ENCODE peak calls at places on chromosomes 3 and 15, in six cellular contexts. K, X, H, R, D and G are unnamed samples.

GRCh38 chr3:16849240-16849639 is 35.5 kb upstream of the PLCL2 start:
- DNase-seq in X (peak; percentile 58), D (no peak), R (peak; percentile 75), H (no peak), K (no peak), G (no peak)

GRCh38 chr3:56469141-56469540 is 874 bp upstream of the ERC2 start:
- DNase-seq in H (no peak), R (no peak), D (no peak), X (no peak), K (no peak), G (no peak)

GRCh38 chr15:82999905-83000671 is 11.4 kb downstream of the C15orf40 start:
- DNase-seq in H (peak; percentile 68), D (peak; percentile 75), R (peak; percentile 75), K (no peak), X (peak; percentile 58), G (peak; percentile 55)

GRCh38 chr3:11056531-11057050 is 64.0 kb downstream of the SLC6A1 start:
- DNase-seq in D (no peak), X (no peak), H (no peak), R (no peak), K (no peak), G (no peak)

GRCh38 chr15:82986442-82986780 is 401 bp downstream of the RAMAC start:
- DNase-seq in R (no peak), X (no peak), D (peak; percentile 10), K (no peak), H (no peak), G (no peak)

GRCh38 chr3:127851899-127852298 is 29.6 kb upstream of the MGLL start:
- DNase-seq in R (peak; percentile 62), H (no peak), K (no peak), X (peak; percentile 37), D (no peak), G (no peak)

GRCh38 chr3:127011270-127011992 is 28.5 kb downstream of the PLXNA1 start:
- DNase-seq in R (no peak), K (no peak), X (no peak), H (peak; percentile 84), D (no peak), G (no peak)

GRCh38 chr15:101045835-101046691 is 126.9 kb downstream of the LRRK1 start:
- DNase-seq in K (no peak), R (no peak), H (no peak), D (no peak), X (no peak), G (no peak)

GRCh38 chr15:39504812-39505211 is 76.1 kb upstream of the THBS1 start:
- DNase-seq in H (no peak), D (peak; percentile 78), K (no peak), X (no peak), R (no peak), G (no peak)

GRCh38 chr3:72105306-72105705 is 320.4 kb upstream of the PROK2 start:
- DNase-seq in D (no peak), X (no peak), H (no peak), R (no peak), K (no peak), G (no peak)

GRCh38 chr15:72306211-72306785 is 13.7 kb downstream of the CELF6 start:
- DNase-seq in K (no peak), D (no peak), X (peak; percentile 76), R (peak; percentile 91), H (peak; percentile 76), G (no peak)

GRCh38 chr3:188339410-188340295 is 185.7 kb downstream of the LPP start:
- DNase-seq in R (peak; percentile 8), K (no peak), D (no peak), X (no peak), H (no peak), G (no peak)
- TF ChIP-seq EZH2phosphoT487 in R (no peak), K (no peak), D (no peak), X (no peak), H (no peak), G (no peak)

DNA sequence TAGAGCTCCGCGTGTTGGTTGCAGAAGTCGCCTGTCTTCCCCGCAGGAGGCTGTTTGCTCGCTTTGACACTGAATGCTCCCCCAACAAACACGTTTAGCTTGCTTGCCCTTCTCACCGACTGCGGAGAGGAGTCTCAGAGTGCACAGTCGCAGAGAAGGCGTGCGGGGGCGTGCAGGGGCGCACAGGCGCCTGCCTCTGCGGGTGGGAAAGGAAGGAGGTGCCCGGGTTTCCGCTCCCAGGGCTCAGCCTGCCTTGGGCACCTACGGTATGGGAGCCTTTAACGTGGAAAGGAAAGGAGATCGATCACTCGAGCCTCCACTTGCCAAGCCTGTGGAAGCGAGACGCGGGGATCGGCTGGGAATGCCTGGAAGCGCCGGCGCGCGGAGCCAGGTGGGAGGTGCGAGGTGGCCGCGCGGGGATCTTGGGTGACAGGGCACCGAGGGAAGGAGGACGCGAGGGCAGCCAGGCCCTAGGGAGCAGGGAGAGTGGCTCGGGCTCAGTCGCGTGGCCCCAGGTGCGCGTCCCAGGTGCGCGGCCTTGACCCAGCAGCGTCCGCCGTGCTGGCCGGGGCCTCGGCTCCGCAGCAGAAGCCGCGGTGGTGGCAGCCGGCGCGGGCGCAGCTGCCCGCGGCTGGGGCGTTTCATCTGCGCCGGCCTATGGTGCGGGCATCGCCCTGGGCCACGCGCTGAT is at the start of gene FAN1:
- DNase-seq in K (peak; percentile 80), R (peak; percentile 91), X (peak; percentile 90), D (peak; percentile 93), H (peak; percentile 94), G (peak; percentile 92)
- TF ChIP-seq CTCF in K (no peak), R (no peak), X (no peak), D (no peak), H (no peak), G (no peak)

GRCh38 chr15:50353251-50353998 is 1.6 kb downstream of the GABPB1 start:
- DNase-seq in X (no peak), H (no peak), K (no peak), R (no peak), D (peak; percentile 51), G (peak; percentile 32)
- TF ChIP-seq EZH2phosphoT487 in X (no peak), H (no peak), K (no peak), R (no peak), D (no peak), G (no peak)

GRCh38 chr3:32968367-32969087 is 17.1 kb downstream of the CCR4 start:
- DNase-seq in H (no peak), X (no peak), D (no peak), R (no peak), K (no peak), G (no peak)
- TF ChIP-seq CTCF in H (no peak), X (no peak), D (peak; percentile 23), R (no peak), K (no peak), G (no peak)

DNA sequence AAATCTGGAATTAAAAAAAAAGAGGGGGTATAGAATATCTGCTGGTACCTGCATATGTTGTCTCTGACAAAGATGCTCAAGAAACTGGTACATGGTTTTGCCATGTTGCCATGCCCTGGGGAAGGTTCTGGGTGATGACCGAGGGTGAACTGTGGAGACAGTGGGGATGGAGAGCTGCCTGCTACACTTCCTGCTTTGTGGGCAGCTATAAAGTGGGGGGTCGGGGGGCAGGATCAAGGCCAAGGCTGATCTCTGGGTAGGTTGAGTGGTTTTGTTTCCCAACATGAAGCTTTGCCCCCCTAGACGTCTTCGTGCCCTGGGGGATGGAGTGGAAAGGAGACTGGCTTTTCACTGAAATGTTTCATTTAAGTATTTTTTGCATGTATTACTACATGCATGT is 74.6 kb downstream of the IQSEC1 start:
- DNase-seq in K (no peak), H (no peak), D (no peak), X (no peak), R (no peak), G (no peak)
- TF ChIP-seq EZH2phosphoT487 in K (no peak), H (no peak), D (no peak), X (no peak), R (no peak), G (no peak)

GRCh38 chr3:140053011-140053702 is 118.2 kb downstream of the CLSTN2 start:
- DNase-seq in X (no peak), H (peak; percentile 37), K (no peak), R (no peak), D (no peak), G (peak; percentile 47)

GRCh38 chr3:140053794-140054193 is 118.8 kb downstream of the CLSTN2 start:
- DNase-seq in K (no peak), R (no peak), H (no peak), X (no peak), D (no peak), G (no peak)

GRCh38 chr3:140050396-140050795 is 115.4 kb downstream of the CLSTN2 start:
- DNase-seq in K (no peak), X (no peak), D (no peak), H (no peak), R (no peak), G (no peak)

GRCh38 chr3:140055032-140055791 is 120.2 kb downstream of the CLSTN2 start:
- DNase-seq in R (no peak), X (no peak), K (no peak), D (no peak), H (no peak), G (peak; percentile 46)

GRCh38 chr3:140050977-140051957 is 116.3 kb downstream of the CLSTN2 start:
- DNase-seq in H (peak; percentile 49), D (no peak), R (peak; percentile 60), K (peak; percentile 21), X (peak; percentile 24), G (no peak)
- TF ChIP-seq CTCF in H (no peak), D (peak; percentile 27), R (peak; percentile 82), K (peak; percentile 65), X (peak; percentile 45), G (peak; percentile 13)

GRCh38 chr15:45854455-45855202 is 219.8 kb downstream of the SQOR start:
- DNase-seq in H (no peak), D (no peak), X (no peak), K (no peak), R (no peak), G (no peak)

GRCh38 chr15:45847645-45848044 is 212.8 kb downstream of the SQOR start:
- DNase-seq in R (no peak), D (no peak), K (no peak), H (no peak), X (no peak), G (no peak)

GRCh38 chr15:45849136-45849535 is 214.3 kb downstream of the SQOR start:
- DNase-seq in D (no peak), H (no peak), K (no peak), X (no peak), R (no peak), G (no peak)
- TF ChIP-seq EZH2phosphoT487 in D (no peak), H (no peak), K (no peak), X (no peak), R (no peak), G (no peak)

DNA sequence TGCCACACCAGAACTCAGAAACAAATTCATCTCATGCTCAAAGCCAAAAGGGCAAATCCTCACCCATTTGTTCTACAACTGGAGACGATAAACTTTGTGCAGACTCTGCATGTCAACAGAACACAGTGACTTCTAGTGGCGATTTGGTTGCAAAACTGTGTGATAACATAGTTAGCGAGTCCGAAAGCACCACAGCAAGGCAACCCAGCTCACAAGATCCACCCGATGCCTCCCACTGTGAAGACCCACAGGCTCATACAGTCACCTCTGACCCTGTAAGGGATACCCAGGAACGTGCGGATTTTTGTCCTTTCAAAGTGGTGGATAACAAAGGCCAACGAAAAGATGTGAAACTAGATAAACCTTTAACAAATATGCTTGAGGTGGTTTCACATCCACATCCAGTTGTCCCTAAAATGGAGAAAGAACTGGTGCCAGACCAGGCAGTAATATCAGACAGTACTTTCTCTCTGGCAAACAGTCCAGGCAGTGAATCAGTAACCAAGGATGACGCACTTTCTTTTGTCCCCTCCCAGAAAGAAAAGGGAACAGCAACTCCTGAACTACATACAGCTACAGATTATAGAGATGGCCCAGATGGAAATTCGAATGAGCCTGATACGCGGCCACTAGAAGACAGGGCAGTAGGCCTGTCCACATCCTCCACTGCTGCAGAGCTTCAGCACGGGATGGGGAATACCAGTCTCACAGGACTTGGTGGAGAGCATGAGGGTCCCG is 199.7 kb downstream of the AKAP13 start:
- DNase-seq in X (no peak), K (no peak), H (no peak), D (no peak), R (no peak), G (peak; percentile 31)
- TF ChIP-seq CTCF in X (no peak), K (no peak), H (no peak), D (peak; percentile 21), R (peak; percentile 32), G (peak; percentile 16)